ENCODE peak calls at places on chromosomes 4 and X, in eight cellular contexts. One of them, this sample, is unnamed.

GRCh38 chr4:15100994-15101695 is 98.9 kb downstream of the CPEB2 start:
- DNase-seq in heart right ventricle: no peak
- DNase-seq in A673: no peak
- DNase-seq in stomach: no peak
- DNase-seq in H9: no peak
- DNase-seq in fibroblast of mammary gland: peak; percentile 40
- DNase-seq in neural progenitor cell: no peak
- DNase-seq in neural crest cell: no peak
- DNase-seq in this sample: no peak

GRCh38 chr4:142194905-142195304 is 558.5 kb downstream of the IL15 start:
- DNase-seq in heart right ventricle: no peak
- DNase-seq in A673: peak; percentile 10
- DNase-seq in stomach: no peak
- DNase-seq in H9: no peak
- DNase-seq in fibroblast of mammary gland: peak; percentile 29
- DNase-seq in neural progenitor cell: no peak
- DNase-seq in neural crest cell: no peak
- DNase-seq in this sample: no peak

GRCh38 chr4:10107111-10108091 is 9.2 kb downstream of the WDR1 start:
- DNase-seq in heart right ventricle: no peak
- DNase-seq in A673: no peak
- DNase-seq in stomach: no peak
- DNase-seq in H9: no peak
- DNase-seq in fibroblast of mammary gland: no peak
- DNase-seq in neural progenitor cell: no peak
- DNase-seq in neural crest cell: no peak
- DNase-seq in this sample: no peak

GRCh38 chrX:136055651-136056221 is 70.5 kb downstream of the SLC9A6 start:
- DNase-seq in heart right ventricle: peak; percentile 25
- DNase-seq in A673: peak; percentile 21
- DNase-seq in stomach: no peak
- DNase-seq in H9: no peak
- DNase-seq in fibroblast of mammary gland: peak; percentile 87
- DNase-seq in neural progenitor cell: no peak
- DNase-seq in neural crest cell: no peak
- DNase-seq in this sample: no peak

GRCh38 chr4:85459736-85460135 is 15.2 kb upstream of the ARHGAP24 start:
- DNase-seq in heart right ventricle: no peak
- DNase-seq in A673: no peak
- DNase-seq in stomach: peak; percentile 57
- DNase-seq in H9: no peak
- DNase-seq in fibroblast of mammary gland: no peak
- DNase-seq in neural progenitor cell: no peak
- DNase-seq in neural crest cell: no peak
- DNase-seq in this sample: no peak

GRCh38 chr4:15238720-15239119 is 189.1 kb upstream of the C1QTNF7 start:
- DNase-seq in heart right ventricle: peak; percentile 20
- DNase-seq in A673: peak; percentile 69
- DNase-seq in stomach: no peak
- DNase-seq in H9: peak; percentile 58
- DNase-seq in fibroblast of mammary gland: peak; percentile 64
- DNase-seq in neural progenitor cell: peak; percentile 60
- DNase-seq in neural crest cell: peak; percentile 23
- DNase-seq in this sample: peak; percentile 29

GRCh38 chr4:86934772-86935498 is at the start of gene AFF1:
- DNase-seq in heart right ventricle: peak; percentile 94
- DNase-seq in A673: peak; percentile 87
- DNase-seq in stomach: peak; percentile 94
- DNase-seq in H9: peak; percentile 95
- DNase-seq in fibroblast of mammary gland: peak; percentile 84
- DNase-seq in neural progenitor cell: peak; percentile 94
- DNase-seq in neural crest cell: peak; percentile 80
- DNase-seq in this sample: peak; percentile 88

GRCh38 chr4:41600243-41600642 is 62.3 kb downstream of the LIMCH1 start:
- DNase-seq in heart right ventricle: peak; percentile 23
- DNase-seq in A673: no peak
- DNase-seq in stomach: no peak
- DNase-seq in H9: no peak
- DNase-seq in fibroblast of mammary gland: no peak
- DNase-seq in neural progenitor cell: no peak
- DNase-seq in neural crest cell: no peak
- DNase-seq in this sample: peak; percentile 24

GRCh38 chr4:77092832-77093800 is 17.3 kb upstream of the CCNI start:
- DNase-seq in heart right ventricle: no peak
- DNase-seq in A673: peak; percentile 20
- DNase-seq in stomach: no peak
- DNase-seq in H9: no peak
- DNase-seq in fibroblast of mammary gland: peak; percentile 7
- DNase-seq in neural progenitor cell: no peak
- DNase-seq in neural crest cell: no peak
- DNase-seq in this sample: no peak

GRCh38 chrX:118976599-118977340 is 2.4 kb downstream of the LONRF3 start:
- DNase-seq in heart right ventricle: peak; percentile 13
- DNase-seq in A673: peak; percentile 3
- DNase-seq in stomach: peak; percentile 75
- DNase-seq in H9: no peak
- DNase-seq in fibroblast of mammary gland: no peak
- DNase-seq in neural progenitor cell: no peak
- DNase-seq in neural crest cell: no peak
- DNase-seq in this sample: peak; percentile 79

GRCh38 chr4:91092398-91092955 is 965.3 kb downstream of the CCSER1 start:
- DNase-seq in heart right ventricle: no peak
- DNase-seq in A673: no peak
- DNase-seq in stomach: no peak
- DNase-seq in H9: no peak
- DNase-seq in fibroblast of mammary gland: no peak
- DNase-seq in neural progenitor cell: no peak
- DNase-seq in neural crest cell: no peak
- DNase-seq in this sample: peak; percentile 23

GRCh38 chr4:156606444-156607197 is 365.0 kb downstream of the PDGFC start:
- DNase-seq in heart right ventricle: no peak
- DNase-seq in A673: no peak
- DNase-seq in stomach: no peak
- DNase-seq in H9: no peak
- DNase-seq in fibroblast of mammary gland: peak; percentile 49
- DNase-seq in neural progenitor cell: no peak
- DNase-seq in neural crest cell: no peak
- DNase-seq in this sample: no peak

GRCh38 chrX:123860506-123860840 is 620 bp downstream of the XIAP start:
- DNase-seq in heart right ventricle: peak; percentile 18
- DNase-seq in A673: no peak
- DNase-seq in stomach: peak; percentile 38
- DNase-seq in H9: no peak
- DNase-seq in fibroblast of mammary gland: no peak
- DNase-seq in neural progenitor cell: no peak
- DNase-seq in neural crest cell: no peak
- DNase-seq in this sample: no peak

GRCh38 chrX:42495139-42495538 is 282.8 kb downstream of the PPP1R2C start:
- DNase-seq in heart right ventricle: no peak
- DNase-seq in A673: no peak
- DNase-seq in stomach: no peak
- DNase-seq in H9: no peak
- DNase-seq in fibroblast of mammary gland: no peak
- DNase-seq in neural progenitor cell: no peak
- DNase-seq in neural crest cell: no peak
- DNase-seq in this sample: peak; percentile 15

GRCh38 chrX:1601051-1601767 is 9.8 kb downstream of the AKAP17A start:
- DNase-seq in heart right ventricle: no peak
- DNase-seq in A673: no peak
- DNase-seq in stomach: no peak
- DNase-seq in H9: no peak
- DNase-seq in fibroblast of mammary gland: no peak
- DNase-seq in neural progenitor cell: no peak
- DNase-seq in neural crest cell: no peak
- DNase-seq in this sample: no peak

GRCh38 chr4:125847518-125847917 is 532.8 kb downstream of the FAT4 start:
- DNase-seq in heart right ventricle: no peak
- DNase-seq in A673: no peak
- DNase-seq in stomach: no peak
- DNase-seq in H9: no peak
- DNase-seq in fibroblast of mammary gland: no peak
- DNase-seq in neural progenitor cell: no peak
- DNase-seq in neural crest cell: no peak
- DNase-seq in this sample: no peak
- TF ChIP-seq CTCF in heart right ventricle: no peak
- TF ChIP-seq CTCF in A673: no peak
- TF ChIP-seq CTCF in stomach: no peak
- TF ChIP-seq CTCF in H9: no peak
- TF ChIP-seq CTCF in fibroblast of mammary gland: no peak
- TF ChIP-seq CTCF in neural progenitor cell: no peak
- TF ChIP-seq CTCF in neural crest cell: no peak
- TF ChIP-seq CTCF in this sample: no peak

GRCh38 chrX:23908219-23909003 is 605 bp downstream of the CXorf58 start:
- DNase-seq in heart right ventricle: no peak
- DNase-seq in A673: peak; percentile 19
- DNase-seq in stomach: no peak
- DNase-seq in H9: peak; percentile 51
- DNase-seq in fibroblast of mammary gland: no peak
- DNase-seq in neural progenitor cell: no peak
- DNase-seq in neural crest cell: no peak
- DNase-seq in this sample: no peak
- TF ChIP-seq CTCF in heart right ventricle: no peak
- TF ChIP-seq CTCF in A673: no peak
- TF ChIP-seq CTCF in stomach: no peak
- TF ChIP-seq CTCF in H9: peak; percentile 77
- TF ChIP-seq CTCF in fibroblast of mammary gland: peak; percentile 29
- TF ChIP-seq CTCF in neural progenitor cell: peak; percentile 61
- TF ChIP-seq CTCF in neural crest cell: peak; percentile 49
- TF ChIP-seq CTCF in this sample: no peak

GRCh38 chr4:149993030-149993429 is 85.2 kb upstream of the DCLK2 start:
- DNase-seq in heart right ventricle: no peak
- DNase-seq in A673: no peak
- DNase-seq in stomach: no peak
- DNase-seq in H9: no peak
- DNase-seq in fibroblast of mammary gland: peak; percentile 63
- DNase-seq in neural progenitor cell: no peak
- DNase-seq in neural crest cell: no peak
- DNase-seq in this sample: no peak
- TF ChIP-seq CTCF in heart right ventricle: no peak
- TF ChIP-seq CTCF in A673: no peak
- TF ChIP-seq CTCF in stomach: no peak
- TF ChIP-seq CTCF in H9: no peak
- TF ChIP-seq CTCF in fibroblast of mammary gland: no peak
- TF ChIP-seq CTCF in neural progenitor cell: no peak
- TF ChIP-seq CTCF in neural crest cell: no peak
- TF ChIP-seq CTCF in this sample: no peak

GRCh38 chrX:31609130-31609529 is 537.3 kb upstream of the FTHL17 start:
- DNase-seq in heart right ventricle: no peak
- DNase-seq in A673: no peak
- DNase-seq in stomach: no peak
- DNase-seq in H9: no peak
- DNase-seq in fibroblast of mammary gland: peak; percentile 87
- DNase-seq in neural progenitor cell: no peak
- DNase-seq in neural crest cell: no peak
- DNase-seq in this sample: no peak
- TF ChIP-seq CTCF in heart right ventricle: no peak
- TF ChIP-seq CTCF in A673: no peak
- TF ChIP-seq CTCF in stomach: no peak
- TF ChIP-seq CTCF in H9: no peak
- TF ChIP-seq CTCF in fibroblast of mammary gland: no peak
- TF ChIP-seq CTCF in neural progenitor cell: no peak
- TF ChIP-seq CTCF in neural crest cell: no peak
- TF ChIP-seq CTCF in this sample: no peak

GRCh38 chr4:8168232-8168631 is 9.6 kb upstream of the ABLIM2 start:
- DNase-seq in heart right ventricle: no peak
- DNase-seq in A673: no peak
- DNase-seq in stomach: no peak
- DNase-seq in H9: no peak
- DNase-seq in fibroblast of mammary gland: no peak
- DNase-seq in neural progenitor cell: no peak
- DNase-seq in neural crest cell: no peak
- DNase-seq in this sample: no peak
- TF ChIP-seq CTCF in heart right ventricle: peak; percentile 31
- TF ChIP-seq CTCF in A673: peak; percentile 56
- TF ChIP-seq CTCF in stomach: no peak
- TF ChIP-seq CTCF in H9: peak; percentile 75
- TF ChIP-seq CTCF in fibroblast of mammary gland: peak; percentile 41
- TF ChIP-seq CTCF in neural progenitor cell: peak; percentile 51
- TF ChIP-seq CTCF in neural crest cell: peak; percentile 68
- TF ChIP-seq CTCF in this sample: peak; percentile 23

GRCh38 chr4:4947721-4948120 is 71.5 kb downstream of the CYTL1 start:
- DNase-seq in heart right ventricle: no peak
- DNase-seq in A673: no peak
- DNase-seq in stomach: no peak
- DNase-seq in H9: no peak
- DNase-seq in fibroblast of mammary gland: no peak
- DNase-seq in neural progenitor cell: no peak
- DNase-seq in neural crest cell: no peak
- DNase-seq in this sample: no peak

GRCh38 chr4:4942658-4943057 is 76.6 kb downstream of the CYTL1 start:
- DNase-seq in heart right ventricle: no peak
- DNase-seq in A673: no peak
- DNase-seq in stomach: no peak
- DNase-seq in H9: no peak
- DNase-seq in fibroblast of mammary gland: no peak
- DNase-seq in neural progenitor cell: no peak
- DNase-seq in neural crest cell: no peak
- DNase-seq in this sample: no peak

GRCh38 chr4:4948370-4948769 is 70.9 kb downstream of the CYTL1 start:
- DNase-seq in heart right ventricle: no peak
- DNase-seq in A673: no peak
- DNase-seq in stomach: no peak
- DNase-seq in H9: no peak
- DNase-seq in fibroblast of mammary gland: no peak
- DNase-seq in neural progenitor cell: no peak
- DNase-seq in neural crest cell: no peak
- DNase-seq in this sample: no peak

GRCh38 chr4:4945021-4945420 is 74.2 kb downstream of the CYTL1 start:
- DNase-seq in heart right ventricle: no peak
- DNase-seq in A673: no peak
- DNase-seq in stomach: no peak
- DNase-seq in H9: no peak
- DNase-seq in fibroblast of mammary gland: no peak
- DNase-seq in neural progenitor cell: no peak
- DNase-seq in neural crest cell: no peak
- DNase-seq in this sample: no peak

DNA sequence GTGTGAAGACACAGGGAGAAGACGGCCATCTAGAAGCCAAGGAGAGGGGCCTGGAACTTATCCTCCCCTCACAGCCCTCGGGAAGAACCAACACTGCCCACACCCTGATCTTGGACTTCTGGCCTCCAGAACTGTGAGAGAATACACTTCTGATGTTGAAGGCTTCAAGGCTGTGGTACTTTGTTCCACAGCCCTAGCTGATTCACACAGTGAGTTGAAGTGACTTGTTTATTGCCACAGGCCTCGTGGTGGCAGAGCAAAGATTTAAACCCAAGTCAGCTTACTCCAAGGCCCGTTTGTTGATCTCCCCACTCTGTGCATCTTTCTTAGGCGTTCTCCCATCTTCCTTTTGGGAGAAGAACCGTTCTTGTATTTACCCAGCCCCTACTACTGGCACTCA is 72.8 kb downstream of the CYTL1 start:
- DNase-seq in heart right ventricle: no peak
- DNase-seq in A673: no peak
- DNase-seq in stomach: no peak
- DNase-seq in H9: no peak
- DNase-seq in fibroblast of mammary gland: no peak
- DNase-seq in neural progenitor cell: no peak
- DNase-seq in neural crest cell: no peak
- DNase-seq in this sample: no peak
- TF ChIP-seq CTCF in heart right ventricle: no peak
- TF ChIP-seq CTCF in A673: no peak
- TF ChIP-seq CTCF in stomach: no peak
- TF ChIP-seq CTCF in H9: no peak
- TF ChIP-seq CTCF in fibroblast of mammary gland: no peak
- TF ChIP-seq CTCF in neural progenitor cell: no peak
- TF ChIP-seq CTCF in neural crest cell: no peak
- TF ChIP-seq CTCF in this sample: no peak